ENCODE peak calls at places on chromosomes 3 and 15, in ten cellular contexts. One of them, this sample, is unnamed.
A peak's percentile ranks its signal among the peaks of the same experiment; 100 is the strongest.

GRCh38 chr3:55467099-55467498 is 20.0 kb downstream of the WNT5A start:
- DNase-seq in PC-9: no peak
- DNase-seq in GM20000: no peak
- DNase-seq in GM13976: no peak
- DNase-seq in lower lobe of right lung: no peak
- DNase-seq in endothelial cell: no peak
- DNase-seq in brain microvascular endothelial cell: no peak
- DNase-seq in colonic mucosa: no peak
- DNase-seq in fibroblast of pulmonary artery: peak; percentile 78
- DNase-seq in neural progenitor cell: no peak
- DNase-seq in this sample: no peak

GRCh38 chr3:144128117-144128892 is 156.7 kb downstream of the DIPK2A start:
- DNase-seq in PC-9: no peak
- DNase-seq in GM20000: peak; percentile 47
- DNase-seq in GM13976: peak; percentile 42
- DNase-seq in lower lobe of right lung: no peak
- DNase-seq in endothelial cell: no peak
- DNase-seq in brain microvascular endothelial cell: no peak
- DNase-seq in colonic mucosa: no peak
- DNase-seq in fibroblast of pulmonary artery: no peak
- DNase-seq in neural progenitor cell: peak; percentile 60
- DNase-seq in this sample: peak; percentile 42

GRCh38 chr3:45218578-45219390 is 7.3 kb downstream of the TMEM158 start:
- DNase-seq in PC-9: peak; percentile 57
- DNase-seq in GM20000: no peak
- DNase-seq in GM13976: no peak
- DNase-seq in lower lobe of right lung: no peak
- DNase-seq in endothelial cell: no peak
- DNase-seq in brain microvascular endothelial cell: peak; percentile 59
- DNase-seq in colonic mucosa: no peak
- DNase-seq in fibroblast of pulmonary artery: peak; percentile 46
- DNase-seq in neural progenitor cell: no peak
- DNase-seq in this sample: no peak

GRCh38 chr15:55546718-55547117 is 38.7 kb upstream of the DNAAF4 start:
- DNase-seq in PC-9: peak; percentile 7
- DNase-seq in GM20000: no peak
- DNase-seq in GM13976: no peak
- DNase-seq in lower lobe of right lung: no peak
- DNase-seq in endothelial cell: no peak
- DNase-seq in brain microvascular endothelial cell: peak; percentile 12
- DNase-seq in colonic mucosa: no peak
- DNase-seq in fibroblast of pulmonary artery: peak; percentile 38
- DNase-seq in neural progenitor cell: no peak
- DNase-seq in this sample: no peak

GRCh38 chr15:80586141-80586540 is 109.0 kb upstream of the ABHD17C start:
- DNase-seq in PC-9: no peak
- DNase-seq in GM20000: no peak
- DNase-seq in GM13976: no peak
- DNase-seq in lower lobe of right lung: no peak
- DNase-seq in endothelial cell: no peak
- DNase-seq in brain microvascular endothelial cell: no peak
- DNase-seq in colonic mucosa: no peak
- DNase-seq in fibroblast of pulmonary artery: no peak
- DNase-seq in neural progenitor cell: no peak
- DNase-seq in this sample: no peak

GRCh38 chr15:38696120-38696727 is 131.6 kb upstream of the RASGRP1 start:
- DNase-seq in PC-9: no peak
- DNase-seq in GM20000: peak; percentile 36
- DNase-seq in GM13976: peak; percentile 31
- DNase-seq in lower lobe of right lung: no peak
- DNase-seq in endothelial cell: no peak
- DNase-seq in brain microvascular endothelial cell: peak; percentile 47
- DNase-seq in colonic mucosa: no peak
- DNase-seq in fibroblast of pulmonary artery: no peak
- DNase-seq in neural progenitor cell: no peak
- DNase-seq in this sample: peak; percentile 30

GRCh38 chr15:57427367-57427821 is 51.1 kb downstream of the CGNL1 start:
- DNase-seq in PC-9: no peak
- DNase-seq in GM20000: no peak
- DNase-seq in GM13976: no peak
- DNase-seq in lower lobe of right lung: no peak
- DNase-seq in endothelial cell: no peak
- DNase-seq in brain microvascular endothelial cell: peak; percentile 42
- DNase-seq in colonic mucosa: peak; percentile 75
- DNase-seq in fibroblast of pulmonary artery: peak; percentile 55
- DNase-seq in neural progenitor cell: peak; percentile 58
- DNase-seq in this sample: no peak

GRCh38 chr3:128572644-128573105 is 77.9 kb downstream of the RPN1 start:
- DNase-seq in PC-9: peak; percentile 28
- DNase-seq in GM20000: peak; percentile 56
- DNase-seq in GM13976: peak; percentile 57
- DNase-seq in lower lobe of right lung: no peak
- DNase-seq in endothelial cell: no peak
- DNase-seq in brain microvascular endothelial cell: no peak
- DNase-seq in colonic mucosa: peak; percentile 26
- DNase-seq in fibroblast of pulmonary artery: no peak
- DNase-seq in neural progenitor cell: peak; percentile 53
- DNase-seq in this sample: peak; percentile 67

GRCh38 chr3:151445283-151446001 is 15.4 kb downstream of the IGSF10 start:
- DNase-seq in PC-9: peak; percentile 10
- DNase-seq in GM20000: no peak
- DNase-seq in GM13976: no peak
- DNase-seq in lower lobe of right lung: no peak
- DNase-seq in endothelial cell: no peak
- DNase-seq in brain microvascular endothelial cell: peak; percentile 47
- DNase-seq in colonic mucosa: no peak
- DNase-seq in fibroblast of pulmonary artery: peak; percentile 90
- DNase-seq in neural progenitor cell: no peak
- DNase-seq in this sample: no peak

GRCh38 chr3:24522155-24522579 is 27.5 kb upstream of the THRB start:
- DNase-seq in PC-9: no peak
- DNase-seq in GM20000: no peak
- DNase-seq in GM13976: no peak
- DNase-seq in lower lobe of right lung: no peak
- DNase-seq in endothelial cell: peak; percentile 19
- DNase-seq in brain microvascular endothelial cell: no peak
- DNase-seq in colonic mucosa: no peak
- DNase-seq in fibroblast of pulmonary artery: no peak
- DNase-seq in neural progenitor cell: peak; percentile 56
- DNase-seq in this sample: no peak

GRCh38 chr3:105394177-105394576 is 27.5 kb downstream of the ALCAM start:
- DNase-seq in PC-9: no peak
- DNase-seq in GM20000: no peak
- DNase-seq in GM13976: no peak
- DNase-seq in lower lobe of right lung: no peak
- DNase-seq in endothelial cell: no peak
- DNase-seq in brain microvascular endothelial cell: peak; percentile 97
- DNase-seq in colonic mucosa: no peak
- DNase-seq in fibroblast of pulmonary artery: peak; percentile 97
- DNase-seq in neural progenitor cell: no peak
- DNase-seq in this sample: no peak

GRCh38 chr3:99468918-99469317 is 169.5 kb upstream of the COL8A1 start:
- DNase-seq in PC-9: no peak
- DNase-seq in GM20000: no peak
- DNase-seq in GM13976: no peak
- DNase-seq in lower lobe of right lung: no peak
- DNase-seq in endothelial cell: no peak
- DNase-seq in brain microvascular endothelial cell: no peak
- DNase-seq in colonic mucosa: no peak
- DNase-seq in fibroblast of pulmonary artery: no peak
- DNase-seq in neural progenitor cell: no peak
- DNase-seq in this sample: no peak

GRCh38 chr3:186651678-186652215 is 11.5 kb downstream of the FETUB start:
- DNase-seq in PC-9: no peak
- DNase-seq in GM20000: no peak
- DNase-seq in GM13976: no peak
- DNase-seq in lower lobe of right lung: no peak
- DNase-seq in endothelial cell: no peak
- DNase-seq in brain microvascular endothelial cell: no peak
- DNase-seq in colonic mucosa: no peak
- DNase-seq in fibroblast of pulmonary artery: no peak
- DNase-seq in neural progenitor cell: no peak
- DNase-seq in this sample: no peak

GRCh38 chr3:73592154-73592877 is 32.4 kb downstream of the PDZRN3 start:
- DNase-seq in PC-9: no peak
- DNase-seq in GM20000: no peak
- DNase-seq in GM13976: no peak
- DNase-seq in lower lobe of right lung: no peak
- DNase-seq in endothelial cell: no peak
- DNase-seq in brain microvascular endothelial cell: no peak
- DNase-seq in colonic mucosa: no peak
- DNase-seq in fibroblast of pulmonary artery: no peak
- DNase-seq in neural progenitor cell: peak; percentile 6
- DNase-seq in this sample: no peak

GRCh38 chr3:117788086-117788485 is 1078.5 kb downstream of the TUSC7 start:
- DNase-seq in PC-9: no peak
- DNase-seq in GM20000: no peak
- DNase-seq in GM13976: no peak
- DNase-seq in lower lobe of right lung: no peak
- DNase-seq in endothelial cell: no peak
- DNase-seq in brain microvascular endothelial cell: peak; percentile 56
- DNase-seq in colonic mucosa: no peak
- DNase-seq in fibroblast of pulmonary artery: peak; percentile 50
- DNase-seq in neural progenitor cell: peak; percentile 63
- DNase-seq in this sample: no peak

DNA sequence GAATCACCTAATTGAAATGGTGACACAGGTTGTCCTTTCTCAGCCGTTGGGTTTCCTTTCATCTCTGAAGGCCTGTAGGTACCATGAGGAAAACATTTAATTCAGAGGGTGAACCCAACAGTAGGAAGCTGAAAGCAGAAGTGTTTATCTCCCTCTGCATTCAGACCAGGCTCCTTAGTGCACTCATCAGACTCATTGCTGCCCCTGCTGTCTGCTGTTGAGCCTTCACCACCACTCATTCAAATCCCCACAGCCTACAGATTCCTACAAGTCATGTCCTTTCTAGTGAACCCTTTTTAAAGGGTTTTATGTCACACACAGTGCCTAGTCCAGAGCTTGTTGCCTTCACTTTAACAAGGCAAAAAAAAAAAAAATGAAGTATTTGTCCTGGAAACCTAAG is 13.4 kb downstream of the WDR48 start:
- DNase-seq in PC-9: no peak
- DNase-seq in GM20000: peak; percentile 61
- DNase-seq in GM13976: peak; percentile 50
- DNase-seq in lower lobe of right lung: no peak
- DNase-seq in endothelial cell: peak; percentile 50
- DNase-seq in brain microvascular endothelial cell: peak; percentile 62
- DNase-seq in colonic mucosa: peak; percentile 21
- DNase-seq in fibroblast of pulmonary artery: peak; percentile 48
- DNase-seq in neural progenitor cell: peak; percentile 69
- DNase-seq in this sample: peak; percentile 56
- TF ChIP-seq CTCF in PC-9: no peak
- TF ChIP-seq CTCF in GM20000: peak; percentile 26
- TF ChIP-seq CTCF in GM13976: peak; percentile 47
- TF ChIP-seq CTCF in lower lobe of right lung: peak; percentile 36
- TF ChIP-seq CTCF in endothelial cell: no peak
- TF ChIP-seq CTCF in brain microvascular endothelial cell: peak; percentile 76
- TF ChIP-seq CTCF in colonic mucosa: no peak
- TF ChIP-seq CTCF in fibroblast of pulmonary artery: peak; percentile 60
- TF ChIP-seq CTCF in neural progenitor cell: peak; percentile 59
- TF ChIP-seq CTCF in this sample: peak; percentile 60

DNA sequence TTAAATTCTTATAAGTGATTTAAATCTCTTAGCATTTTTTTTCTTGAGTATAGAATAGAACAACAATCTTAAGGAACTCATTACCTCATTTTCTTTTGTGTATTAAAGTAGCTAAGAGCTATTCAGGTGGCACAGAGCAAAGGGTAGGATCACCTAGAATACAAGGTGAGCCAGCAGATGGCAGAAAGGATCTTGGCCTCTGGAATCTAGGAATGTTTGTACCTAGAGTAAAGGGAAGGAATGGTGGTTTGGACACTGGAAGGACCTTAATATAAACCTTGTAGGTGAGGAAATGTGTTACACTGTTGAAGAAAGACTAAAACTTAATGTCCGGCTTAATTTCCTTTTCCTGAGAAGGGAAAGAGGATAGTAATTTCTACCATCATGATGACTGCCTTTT is 89.0 kb downstream of the GHSR start:
- DNase-seq in PC-9: no peak
- DNase-seq in GM20000: no peak
- DNase-seq in GM13976: no peak
- DNase-seq in lower lobe of right lung: no peak
- DNase-seq in endothelial cell: no peak
- DNase-seq in brain microvascular endothelial cell: no peak
- DNase-seq in colonic mucosa: no peak
- DNase-seq in fibroblast of pulmonary artery: no peak
- DNase-seq in neural progenitor cell: no peak
- DNase-seq in this sample: no peak
- TF ChIP-seq CTCF in PC-9: no peak
- TF ChIP-seq CTCF in GM20000: no peak
- TF ChIP-seq CTCF in GM13976: no peak
- TF ChIP-seq CTCF in lower lobe of right lung: no peak
- TF ChIP-seq CTCF in endothelial cell: no peak
- TF ChIP-seq CTCF in brain microvascular endothelial cell: no peak
- TF ChIP-seq CTCF in colonic mucosa: no peak
- TF ChIP-seq CTCF in fibroblast of pulmonary artery: no peak
- TF ChIP-seq CTCF in neural progenitor cell: no peak
- TF ChIP-seq CTCF in this sample: no peak

GRCh38 chr3:154786724-154787123 is 293.4 kb upstream of the MME start:
- DNase-seq in PC-9: no peak
- DNase-seq in GM20000: no peak
- DNase-seq in GM13976: no peak
- DNase-seq in lower lobe of right lung: no peak
- DNase-seq in endothelial cell: no peak
- DNase-seq in brain microvascular endothelial cell: no peak
- DNase-seq in colonic mucosa: no peak
- DNase-seq in fibroblast of pulmonary artery: peak; percentile 55
- DNase-seq in neural progenitor cell: no peak
- DNase-seq in this sample: no peak
- TF ChIP-seq CTCF in PC-9: no peak
- TF ChIP-seq CTCF in GM20000: no peak
- TF ChIP-seq CTCF in GM13976: no peak
- TF ChIP-seq CTCF in lower lobe of right lung: no peak
- TF ChIP-seq CTCF in endothelial cell: no peak
- TF ChIP-seq CTCF in brain microvascular endothelial cell: no peak
- TF ChIP-seq CTCF in colonic mucosa: no peak
- TF ChIP-seq CTCF in fibroblast of pulmonary artery: no peak
- TF ChIP-seq CTCF in neural progenitor cell: no peak
- TF ChIP-seq CTCF in this sample: no peak

DNA sequence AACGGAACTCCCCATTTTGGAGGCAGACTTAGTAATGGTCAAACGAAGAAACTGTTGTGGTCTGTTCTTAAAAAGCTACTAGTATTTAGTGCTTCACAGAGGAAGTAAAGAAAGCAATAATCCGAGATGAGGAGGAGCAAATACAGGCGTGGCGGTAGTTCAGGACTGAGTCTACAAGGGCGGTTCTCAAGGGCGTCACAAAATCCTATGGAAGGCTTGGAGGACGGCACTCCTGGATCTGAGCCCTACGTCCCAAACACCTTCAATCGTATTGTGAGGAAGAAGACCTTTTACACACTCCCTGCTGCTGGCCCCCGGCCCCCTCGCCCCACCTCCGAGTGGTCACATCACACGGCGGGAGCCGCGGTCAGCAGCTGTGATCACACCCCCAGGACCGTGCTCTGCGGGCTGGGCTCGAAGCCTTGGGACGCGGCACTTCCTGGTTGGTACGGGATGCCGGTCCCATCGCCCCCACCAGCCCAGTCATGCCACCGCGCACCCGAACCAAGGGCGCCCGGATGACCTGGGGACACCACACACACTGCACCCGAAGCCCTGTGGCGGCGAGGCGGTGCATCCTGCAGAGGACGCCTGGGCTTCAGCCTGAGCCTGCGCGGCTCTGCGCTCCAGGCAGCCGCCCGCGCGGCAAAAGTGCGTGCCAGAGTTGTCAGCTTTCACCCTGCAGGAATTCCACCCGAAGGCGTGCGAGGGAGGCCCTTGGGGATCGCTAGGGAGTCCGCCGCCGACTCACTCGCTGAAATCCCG is 588 bp downstream of the PLD1 start:
- DNase-seq in PC-9: no peak
- DNase-seq in GM20000: peak; percentile 64
- DNase-seq in GM13976: peak; percentile 74
- DNase-seq in lower lobe of right lung: peak; percentile 83
- DNase-seq in endothelial cell: peak; percentile 69
- DNase-seq in brain microvascular endothelial cell: peak; percentile 89
- DNase-seq in colonic mucosa: peak; percentile 81
- DNase-seq in fibroblast of pulmonary artery: peak; percentile 96
- DNase-seq in neural progenitor cell: peak; percentile 73
- DNase-seq in this sample: peak; percentile 72
- TF ChIP-seq CTCF in PC-9: no peak
- TF ChIP-seq CTCF in GM20000: no peak
- TF ChIP-seq CTCF in GM13976: peak; percentile 8
- TF ChIP-seq CTCF in lower lobe of right lung: no peak
- TF ChIP-seq CTCF in endothelial cell: no peak
- TF ChIP-seq CTCF in brain microvascular endothelial cell: no peak
- TF ChIP-seq CTCF in colonic mucosa: no peak
- TF ChIP-seq CTCF in fibroblast of pulmonary artery: no peak
- TF ChIP-seq CTCF in neural progenitor cell: no peak
- TF ChIP-seq CTCF in this sample: peak; percentile 15

This sample was measured in GM13977.